ENCODE peak calls at places on chromosomes 16 and 17, in four cellular contexts. One of them, this sample, is unnamed.

GRCh38 chr16:9102379-9102778 is 10.9 kb downstream of the HAPSTR1 start:
- DNase-seq in GM04504: peak
- DNase-seq in activated naive CD8-positive, alpha-beta T cell treated with anti-CD3 and anti-CD28 coated beads, Interleukin-2, amount 50 U/mL, for 24 hours: no peak
- DNase-seq in stimulated activated CD4-positive, alpha-beta T cell treated with anti-CD3 and anti-CD28 coated beads, TNF-alpha, amount 100 ng/mL, for 48 hours: no peak
- DNase-seq in this sample: no peak

GRCh38 chr17:19338031-19338990 is 24.2 kb downstream of the B9D1 start:
- DNase-seq in GM04504: no peak
- DNase-seq in activated naive CD8-positive, alpha-beta T cell treated with anti-CD3 and anti-CD28 coated beads, Interleukin-2, amount 50 U/mL, for 24 hours: peak
- DNase-seq in stimulated activated CD4-positive, alpha-beta T cell treated with anti-CD3 and anti-CD28 coated beads, TNF-alpha, amount 100 ng/mL, for 48 hours: peak
- DNase-seq in this sample: peak

GRCh38 chr17:38654411-38655398 is 20.1 kb downstream of the EPOP start:
- DNase-seq in activated naive CD8-positive, alpha-beta T cell treated with anti-CD3 and anti-CD28 coated beads, Interleukin-2, amount 50 U/mL, for 24 hours: peak
- DNase-seq in GM04504: no peak
- DNase-seq in stimulated activated CD4-positive, alpha-beta T cell treated with anti-CD3 and anti-CD28 coated beads, TNF-alpha, amount 100 ng/mL, for 48 hours: no peak
- DNase-seq in this sample: no peak

GRCh38 chr16:17591655-17592405 is 121.1 kb upstream of the XYLT1 start:
- DNase-seq in activated naive CD8-positive, alpha-beta T cell treated with anti-CD3 and anti-CD28 coated beads, Interleukin-2, amount 50 U/mL, for 24 hours: no peak
- DNase-seq in stimulated activated CD4-positive, alpha-beta T cell treated with anti-CD3 and anti-CD28 coated beads, TNF-alpha, amount 100 ng/mL, for 48 hours: no peak
- DNase-seq in GM04504: no peak
- DNase-seq in this sample: peak

GRCh38 chr17:65523853-65524664 is 37.4 kb downstream of the AXIN2 start:
- DNase-seq in GM04504: no peak
- DNase-seq in stimulated activated CD4-positive, alpha-beta T cell treated with anti-CD3 and anti-CD28 coated beads, TNF-alpha, amount 100 ng/mL, for 48 hours: no peak
- DNase-seq in activated naive CD8-positive, alpha-beta T cell treated with anti-CD3 and anti-CD28 coated beads, Interleukin-2, amount 50 U/mL, for 24 hours: no peak
- DNase-seq in this sample: no peak

GRCh38 chr17:7834891-7835817 is 1.1 kb downstream of the KDM6B start:
- DNase-seq in stimulated activated CD4-positive, alpha-beta T cell treated with anti-CD3 and anti-CD28 coated beads, TNF-alpha, amount 100 ng/mL, for 48 hours: peak
- DNase-seq in GM04504: peak
- DNase-seq in activated naive CD8-positive, alpha-beta T cell treated with anti-CD3 and anti-CD28 coated beads, Interleukin-2, amount 50 U/mL, for 24 hours: peak
- DNase-seq in this sample: peak

GRCh38 chr17:7254511-7254910 is 2.5 kb downstream of the ELP5 start:
- DNase-seq in activated naive CD8-positive, alpha-beta T cell treated with anti-CD3 and anti-CD28 coated beads, Interleukin-2, amount 50 U/mL, for 24 hours: no peak
- DNase-seq in GM04504: no peak
- DNase-seq in stimulated activated CD4-positive, alpha-beta T cell treated with anti-CD3 and anti-CD28 coated beads, TNF-alpha, amount 100 ng/mL, for 48 hours: no peak
- DNase-seq in this sample: no peak

GRCh38 chr16:78925071-78925714 is 675.3 kb downstream of the MAF start:
- DNase-seq in activated naive CD8-positive, alpha-beta T cell treated with anti-CD3 and anti-CD28 coated beads, Interleukin-2, amount 50 U/mL, for 24 hours: peak
- DNase-seq in GM04504: no peak
- DNase-seq in stimulated activated CD4-positive, alpha-beta T cell treated with anti-CD3 and anti-CD28 coated beads, TNF-alpha, amount 100 ng/mL, for 48 hours: no peak
- DNase-seq in this sample: peak

GRCh38 chr16:52408197-52408845 is 138.6 kb downstream of the TOX3 start:
- DNase-seq in activated naive CD8-positive, alpha-beta T cell treated with anti-CD3 and anti-CD28 coated beads, Interleukin-2, amount 50 U/mL, for 24 hours: no peak
- DNase-seq in GM04504: no peak
- DNase-seq in stimulated activated CD4-positive, alpha-beta T cell treated with anti-CD3 and anti-CD28 coated beads, TNF-alpha, amount 100 ng/mL, for 48 hours: no peak
- DNase-seq in this sample: no peak

GRCh38 chr17:17264430-17264829 is 16.6 kb downstream of the COPS3 start:
- DNase-seq in activated naive CD8-positive, alpha-beta T cell treated with anti-CD3 and anti-CD28 coated beads, Interleukin-2, amount 50 U/mL, for 24 hours: no peak
- DNase-seq in stimulated activated CD4-positive, alpha-beta T cell treated with anti-CD3 and anti-CD28 coated beads, TNF-alpha, amount 100 ng/mL, for 48 hours: no peak
- DNase-seq in GM04504: no peak
- DNase-seq in this sample: no peak

GRCh38 chr17:56966277-56966676 is 5.4 kb upstream of the COIL start:
- DNase-seq in stimulated activated CD4-positive, alpha-beta T cell treated with anti-CD3 and anti-CD28 coated beads, TNF-alpha, amount 100 ng/mL, for 48 hours: no peak
- DNase-seq in activated naive CD8-positive, alpha-beta T cell treated with anti-CD3 and anti-CD28 coated beads, Interleukin-2, amount 50 U/mL, for 24 hours: no peak
- DNase-seq in GM04504: no peak
- DNase-seq in this sample: no peak

GRCh38 chr17:4605826-4606225 is 21.5 kb downstream of the SMTNL2 start:
- DNase-seq in activated naive CD8-positive, alpha-beta T cell treated with anti-CD3 and anti-CD28 coated beads, Interleukin-2, amount 50 U/mL, for 24 hours: no peak
- DNase-seq in GM04504: no peak
- DNase-seq in stimulated activated CD4-positive, alpha-beta T cell treated with anti-CD3 and anti-CD28 coated beads, TNF-alpha, amount 100 ng/mL, for 48 hours: no peak
- DNase-seq in this sample: no peak

GRCh38 chr16:1394367-1394951 is 20.0 kb downstream of the UNKL start:
- DNase-seq in stimulated activated CD4-positive, alpha-beta T cell treated with anti-CD3 and anti-CD28 coated beads, TNF-alpha, amount 100 ng/mL, for 48 hours: no peak
- DNase-seq in activated naive CD8-positive, alpha-beta T cell treated with anti-CD3 and anti-CD28 coated beads, Interleukin-2, amount 50 U/mL, for 24 hours: no peak
- DNase-seq in GM04504: no peak
- DNase-seq in this sample: no peak

GRCh38 chr17:69227536-69227935 is 1.1 kb downstream of the ABCA10 start:
- DNase-seq in GM04504: no peak
- DNase-seq in stimulated activated CD4-positive, alpha-beta T cell treated with anti-CD3 and anti-CD28 coated beads, TNF-alpha, amount 100 ng/mL, for 48 hours: no peak
- DNase-seq in activated naive CD8-positive, alpha-beta T cell treated with anti-CD3 and anti-CD28 coated beads, Interleukin-2, amount 50 U/mL, for 24 hours: no peak
- DNase-seq in this sample: no peak

GRCh38 chr17:19724501-19725420 is 8.4 kb upstream of the SLC47A2 start:
- DNase-seq in stimulated activated CD4-positive, alpha-beta T cell treated with anti-CD3 and anti-CD28 coated beads, TNF-alpha, amount 100 ng/mL, for 48 hours: peak
- DNase-seq in activated naive CD8-positive, alpha-beta T cell treated with anti-CD3 and anti-CD28 coated beads, Interleukin-2, amount 50 U/mL, for 24 hours: peak
- DNase-seq in GM04504: no peak
- DNase-seq in this sample: peak

GRCh38 chr17:2406903-2407790 is 6.3 kb upstream of the MNT start:
- DNase-seq in stimulated activated CD4-positive, alpha-beta T cell treated with anti-CD3 and anti-CD28 coated beads, TNF-alpha, amount 100 ng/mL, for 48 hours: no peak
- DNase-seq in activated naive CD8-positive, alpha-beta T cell treated with anti-CD3 and anti-CD28 coated beads, Interleukin-2, amount 50 U/mL, for 24 hours: peak
- DNase-seq in GM04504: peak
- DNase-seq in this sample: no peak

GRCh38 chr16:10245002-10245401 is 62.8 kb upstream of the GRIN2A start:
- DNase-seq in stimulated activated CD4-positive, alpha-beta T cell treated with anti-CD3 and anti-CD28 coated beads, TNF-alpha, amount 100 ng/mL, for 48 hours: no peak
- DNase-seq in activated naive CD8-positive, alpha-beta T cell treated with anti-CD3 and anti-CD28 coated beads, Interleukin-2, amount 50 U/mL, for 24 hours: no peak
- DNase-seq in GM04504: no peak
- DNase-seq in this sample: no peak

GRCh38 chr17:77619851-77620250 is 338.7 kb upstream of the TNRC6C start:
- DNase-seq in stimulated activated CD4-positive, alpha-beta T cell treated with anti-CD3 and anti-CD28 coated beads, TNF-alpha, amount 100 ng/mL, for 48 hours: no peak
- DNase-seq in GM04504: no peak
- DNase-seq in activated naive CD8-positive, alpha-beta T cell treated with anti-CD3 and anti-CD28 coated beads, Interleukin-2, amount 50 U/mL, for 24 hours: no peak
- DNase-seq in this sample: no peak

GRCh38 chr17:68352041-68352440 is 60.7 kb downstream of the ARSG start:
- DNase-seq in activated naive CD8-positive, alpha-beta T cell treated with anti-CD3 and anti-CD28 coated beads, Interleukin-2, amount 50 U/mL, for 24 hours: no peak
- DNase-seq in GM04504: no peak
- DNase-seq in stimulated activated CD4-positive, alpha-beta T cell treated with anti-CD3 and anti-CD28 coated beads, TNF-alpha, amount 100 ng/mL, for 48 hours: no peak
- DNase-seq in this sample: no peak

GRCh38 chr16:75351183-75351582 is 82.1 kb downstream of the CFDP1 start:
- DNase-seq in stimulated activated CD4-positive, alpha-beta T cell treated with anti-CD3 and anti-CD28 coated beads, TNF-alpha, amount 100 ng/mL, for 48 hours: no peak
- DNase-seq in activated naive CD8-positive, alpha-beta T cell treated with anti-CD3 and anti-CD28 coated beads, Interleukin-2, amount 50 U/mL, for 24 hours: no peak
- DNase-seq in GM04504: peak
- DNase-seq in this sample: no peak

GRCh38 chr17:72614476-72614870 is 478.0 kb downstream of the SLC39A11 start:
- DNase-seq in activated naive CD8-positive, alpha-beta T cell treated with anti-CD3 and anti-CD28 coated beads, Interleukin-2, amount 50 U/mL, for 24 hours: no peak
- DNase-seq in GM04504: no peak
- DNase-seq in stimulated activated CD4-positive, alpha-beta T cell treated with anti-CD3 and anti-CD28 coated beads, TNF-alpha, amount 100 ng/mL, for 48 hours: no peak
- DNase-seq in this sample: no peak

GRCh38 chr17:38727661-38728220 is 2.4 kb upstream of the CISD3 start:
- DNase-seq in stimulated activated CD4-positive, alpha-beta T cell treated with anti-CD3 and anti-CD28 coated beads, TNF-alpha, amount 100 ng/mL, for 48 hours: peak
- DNase-seq in activated naive CD8-positive, alpha-beta T cell treated with anti-CD3 and anti-CD28 coated beads, Interleukin-2, amount 50 U/mL, for 24 hours: peak
- DNase-seq in GM04504: no peak
- DNase-seq in this sample: no peak

GRCh38 chr17:5355416-5356129 is 63.9 kb downstream of the NUP88 start:
- DNase-seq in activated naive CD8-positive, alpha-beta T cell treated with anti-CD3 and anti-CD28 coated beads, Interleukin-2, amount 50 U/mL, for 24 hours: no peak
- DNase-seq in stimulated activated CD4-positive, alpha-beta T cell treated with anti-CD3 and anti-CD28 coated beads, TNF-alpha, amount 100 ng/mL, for 48 hours: no peak
- DNase-seq in GM04504: no peak
- DNase-seq in this sample: no peak

GRCh38 chr16:82580293-82580900 is 46.4 kb upstream of the CDH13 start:
- DNase-seq in stimulated activated CD4-positive, alpha-beta T cell treated with anti-CD3 and anti-CD28 coated beads, TNF-alpha, amount 100 ng/mL, for 48 hours: no peak
- DNase-seq in activated naive CD8-positive, alpha-beta T cell treated with anti-CD3 and anti-CD28 coated beads, Interleukin-2, amount 50 U/mL, for 24 hours: no peak
- DNase-seq in GM04504: no peak
- DNase-seq in this sample: peak

GRCh38 chr16:72468582-72468981 is 296.6 kb upstream of the PMFBP1 start:
- DNase-seq in GM04504: no peak
- DNase-seq in activated naive CD8-positive, alpha-beta T cell treated with anti-CD3 and anti-CD28 coated beads, Interleukin-2, amount 50 U/mL, for 24 hours: no peak
- DNase-seq in stimulated activated CD4-positive, alpha-beta T cell treated with anti-CD3 and anti-CD28 coated beads, TNF-alpha, amount 100 ng/mL, for 48 hours: no peak
- DNase-seq in this sample: no peak

GRCh38 chr17:5527647-5528250 is 41.4 kb downstream of the MIS12 start:
- DNase-seq in GM04504: no peak
- DNase-seq in activated naive CD8-positive, alpha-beta T cell treated with anti-CD3 and anti-CD28 coated beads, Interleukin-2, amount 50 U/mL, for 24 hours: no peak
- DNase-seq in stimulated activated CD4-positive, alpha-beta T cell treated with anti-CD3 and anti-CD28 coated beads, TNF-alpha, amount 100 ng/mL, for 48 hours: no peak
- DNase-seq in this sample: no peak